ENCODE peak calls at places on chromosomes 7 and 10, in six cellular contexts. One of them, this sample, is unnamed.

GRCh38 chr7:117871778-117872538 is 1.3 kb downstream of the CTTNBP2 start:
- DNase-seq in K562: no peak
- DNase-seq in tibial nerve: no peak
- DNase-seq in stomach: no peak
- DNase-seq in HCT116: no peak
- DNase-seq in IMR-90: no peak
- DNase-seq in this sample: no peak

GRCh38 chr7:41046221-41046761 is 656.6 kb downstream of the INHBA start:
- DNase-seq in K562: no peak
- DNase-seq in tibial nerve: no peak
- DNase-seq in stomach: no peak
- DNase-seq in HCT116: no peak
- DNase-seq in IMR-90: peak; percentile 81
- DNase-seq in this sample: peak; percentile 91

GRCh38 chr7:155449008-155449879 is 8.7 kb upstream of the EN2 start:
- DNase-seq in K562: no peak
- DNase-seq in tibial nerve: no peak
- DNase-seq in stomach: no peak
- DNase-seq in HCT116: no peak
- DNase-seq in IMR-90: no peak
- DNase-seq in this sample: no peak

GRCh38 chr10:133260895-133261725 is 15.6 kb downstream of the ADAM8 start:
- DNase-seq in K562: peak; percentile 61
- DNase-seq in tibial nerve: no peak
- DNase-seq in stomach: peak; percentile 57
- DNase-seq in HCT116: no peak
- DNase-seq in IMR-90: no peak
- DNase-seq in this sample: no peak

GRCh38 chr10:4344544-4344994 is 481.4 kb upstream of the AKR1E2 start:
- DNase-seq in K562: no peak
- DNase-seq in tibial nerve: peak; percentile 29
- DNase-seq in stomach: no peak
- DNase-seq in HCT116: peak; percentile 89
- DNase-seq in IMR-90: peak; percentile 100
- DNase-seq in this sample: no peak

GRCh38 chr7:94335586-94335985 is 59.1 kb upstream of the COL1A2 start:
- DNase-seq in K562: no peak
- DNase-seq in tibial nerve: no peak
- DNase-seq in stomach: no peak
- DNase-seq in HCT116: no peak
- DNase-seq in IMR-90: peak; percentile 37
- DNase-seq in this sample: no peak

GRCh38 chr7:8176370-8177081 is 85.4 kb downstream of the ICA1 start:
- DNase-seq in K562: no peak
- DNase-seq in tibial nerve: no peak
- DNase-seq in stomach: no peak
- DNase-seq in HCT116: no peak
- DNase-seq in IMR-90: no peak
- DNase-seq in this sample: no peak

GRCh38 chr7:40747856-40748255 is 613.1 kb downstream of the SUGCT start:
- DNase-seq in K562: no peak
- DNase-seq in tibial nerve: no peak
- DNase-seq in stomach: no peak
- DNase-seq in HCT116: no peak
- DNase-seq in IMR-90: peak; percentile 32
- DNase-seq in this sample: no peak

GRCh38 chr7:11228515-11228914 is 254.8 kb downstream of the PHF14 start:
- DNase-seq in K562: no peak
- DNase-seq in tibial nerve: peak; percentile 91
- DNase-seq in stomach: peak; percentile 79
- DNase-seq in HCT116: no peak
- DNase-seq in IMR-90: no peak
- DNase-seq in this sample: peak; percentile 95

GRCh38 chr10:57959318-57960003 is 308.2 kb downstream of the IPMK start:
- DNase-seq in K562: no peak
- DNase-seq in tibial nerve: no peak
- DNase-seq in stomach: no peak
- DNase-seq in HCT116: no peak
- DNase-seq in IMR-90: no peak
- DNase-seq in this sample: no peak

GRCh38 chr10:129628823-129629222 is 161.8 kb downstream of the MGMT start:
- DNase-seq in K562: no peak
- DNase-seq in tibial nerve: no peak
- DNase-seq in stomach: no peak
- DNase-seq in HCT116: no peak
- DNase-seq in IMR-90: no peak
- DNase-seq in this sample: no peak

GRCh38 chr7:51764981-51765380 is 448.4 kb upstream of the COBL start:
- DNase-seq in K562: no peak
- DNase-seq in tibial nerve: no peak
- DNase-seq in stomach: no peak
- DNase-seq in HCT116: no peak
- DNase-seq in IMR-90: no peak
- DNase-seq in this sample: no peak

GRCh38 chr7:17773289-17773626 is 167.0 kb downstream of the SNX13 start:
- DNase-seq in K562: no peak
- DNase-seq in tibial nerve: no peak
- DNase-seq in stomach: no peak
- DNase-seq in HCT116: no peak
- DNase-seq in IMR-90: peak; percentile 93
- DNase-seq in this sample: no peak

DNA sequence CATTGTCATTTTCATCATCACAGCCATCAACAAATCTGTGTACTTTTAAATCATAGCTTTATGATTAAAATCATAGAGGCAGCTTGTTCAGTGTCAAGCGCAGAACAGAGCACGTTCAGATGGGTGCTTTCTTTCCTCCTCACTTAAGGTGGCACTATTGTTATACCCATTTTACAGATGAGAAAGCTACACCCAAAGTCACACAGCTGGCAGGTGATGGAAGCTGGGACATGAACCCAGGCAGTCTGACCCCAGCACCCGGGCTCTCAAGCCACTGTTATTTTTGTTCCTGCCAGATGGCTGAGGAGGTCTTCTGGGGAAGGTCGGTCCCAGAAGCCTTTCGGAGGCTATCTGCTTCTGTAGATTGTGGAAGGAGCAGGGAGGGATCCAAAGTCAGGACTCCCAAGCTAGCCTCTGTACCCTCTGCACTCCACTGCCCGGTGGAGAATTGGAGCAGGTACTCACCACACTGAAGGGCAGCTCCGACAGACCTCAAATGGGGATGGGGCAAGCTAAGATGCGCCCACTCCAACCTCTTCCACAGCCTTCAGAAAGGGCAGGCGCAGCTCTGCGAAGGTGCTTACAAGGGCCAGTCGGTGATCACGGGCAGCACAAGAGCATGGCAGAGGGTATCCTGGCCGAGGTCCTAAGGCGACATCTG is 610 bp downstream of the AVPI1 start:
- DNase-seq in K562: no peak
- DNase-seq in tibial nerve: no peak
- DNase-seq in stomach: no peak
- DNase-seq in HCT116: no peak
- DNase-seq in IMR-90: no peak
- DNase-seq in this sample: no peak
- H3K4me1 ChIP-seq in K562: peaks cover 41% of the 10 kb centered on the region
- H3K4me1 ChIP-seq in tibial nerve: no peaks in the 10 kb centered on the region
- H3K4me1 ChIP-seq in stomach: peaks cover 76% of the 10 kb centered on the region
- H3K4me1 ChIP-seq in HCT116: peaks cover 66% of the 10 kb centered on the region
- H3K4me1 ChIP-seq in IMR-90: peaks cover 28% of the 10 kb centered on the region
- H3K4me1 ChIP-seq in this sample: peaks cover 74% of the 10 kb centered on the region

DNA sequence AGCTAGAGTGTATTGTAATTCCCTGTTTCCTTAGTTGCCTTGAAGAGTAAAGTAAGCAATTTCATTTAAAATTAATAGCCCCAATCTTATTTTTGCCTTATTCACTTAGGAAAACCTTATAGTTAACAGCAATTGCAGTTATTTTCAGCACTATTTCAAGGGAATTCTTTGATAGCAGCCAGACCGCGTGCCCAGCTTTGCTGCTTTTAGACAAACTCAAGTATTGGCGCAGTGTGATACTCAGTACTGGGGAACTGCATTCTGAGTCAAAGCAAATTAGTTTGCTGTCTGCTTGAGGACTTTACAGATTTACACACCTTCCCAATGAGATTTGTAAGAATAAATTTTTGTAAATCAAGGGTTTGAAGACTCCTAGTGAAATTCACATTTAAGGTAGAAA is 21.2 kb downstream of the PRKG1 start:
- DNase-seq in K562: no peak
- DNase-seq in tibial nerve: no peak
- DNase-seq in stomach: no peak
- DNase-seq in HCT116: no peak
- DNase-seq in IMR-90: no peak
- DNase-seq in this sample: no peak
- TF ChIP-seq POLR2A in K562: no peak
- TF ChIP-seq POLR2A in tibial nerve: no peak
- TF ChIP-seq POLR2A in stomach: no peak
- TF ChIP-seq POLR2A in HCT116: no peak
- TF ChIP-seq POLR2A in IMR-90: no peak
- TF ChIP-seq POLR2A in this sample: no peak

DNA sequence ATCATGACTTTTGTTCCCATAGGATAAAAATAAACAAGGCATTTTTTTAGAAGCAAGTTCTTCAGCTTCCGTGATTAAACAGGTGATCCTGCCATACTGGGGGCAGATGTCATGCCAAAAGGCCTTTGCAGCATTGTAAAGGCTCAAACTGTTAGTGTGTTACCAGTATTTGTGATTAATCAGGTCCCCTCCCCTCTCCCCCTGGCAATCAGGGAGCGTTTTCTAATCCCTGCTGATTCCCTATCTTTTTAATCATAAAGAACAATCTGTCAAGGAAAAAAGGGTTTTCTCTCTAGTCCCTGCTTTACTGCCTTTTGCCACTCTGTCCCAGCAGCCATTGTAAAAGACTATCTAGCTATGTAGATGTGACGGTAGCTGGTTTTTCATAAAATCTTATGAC is 211.1 kb downstream of the RNLS start:
- DNase-seq in K562: no peak
- DNase-seq in tibial nerve: no peak
- DNase-seq in stomach: no peak
- DNase-seq in HCT116: no peak
- DNase-seq in IMR-90: no peak
- DNase-seq in this sample: no peak
- H3K4me1 ChIP-seq in K562: no peaks in the 10 kb centered on the region
- H3K4me1 ChIP-seq in tibial nerve: no peaks in the 10 kb centered on the region
- H3K4me1 ChIP-seq in stomach: no peaks in the 10 kb centered on the region
- H3K4me1 ChIP-seq in HCT116: no peaks in the 10 kb centered on the region
- H3K4me1 ChIP-seq in IMR-90: no peaks in the 10 kb centered on the region
- H3K4me1 ChIP-seq in this sample: no peaks in the 10 kb centered on the region

DNA sequence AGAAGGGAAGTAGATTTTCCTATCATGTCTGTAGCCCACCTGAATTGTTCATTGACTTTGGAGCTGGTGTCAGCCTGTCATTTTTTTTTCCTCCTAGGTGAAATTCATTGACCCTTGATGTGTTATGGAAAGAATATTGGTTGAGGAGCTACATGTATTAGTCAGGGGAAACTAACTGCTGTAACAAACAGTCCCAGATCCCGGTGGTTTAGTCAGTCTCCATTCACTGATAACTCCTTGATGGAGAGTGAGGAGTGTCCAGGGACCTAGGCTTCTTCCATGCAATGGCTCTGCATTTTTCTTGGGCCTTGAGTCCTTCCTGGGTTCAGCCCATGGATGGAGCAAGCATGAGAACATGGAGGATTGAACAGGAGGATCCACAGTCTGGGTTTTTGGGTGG is 643.2 kb downstream of the LRMDA start:
- DNase-seq in K562: no peak
- DNase-seq in tibial nerve: no peak
- DNase-seq in stomach: no peak
- DNase-seq in HCT116: no peak
- DNase-seq in IMR-90: no peak
- DNase-seq in this sample: no peak
- TF ChIP-seq POLR2A in K562: no peak
- TF ChIP-seq POLR2A in tibial nerve: no peak
- TF ChIP-seq POLR2A in stomach: no peak
- TF ChIP-seq POLR2A in HCT116: no peak
- TF ChIP-seq POLR2A in IMR-90: no peak
- TF ChIP-seq POLR2A in this sample: no peak

DNA sequence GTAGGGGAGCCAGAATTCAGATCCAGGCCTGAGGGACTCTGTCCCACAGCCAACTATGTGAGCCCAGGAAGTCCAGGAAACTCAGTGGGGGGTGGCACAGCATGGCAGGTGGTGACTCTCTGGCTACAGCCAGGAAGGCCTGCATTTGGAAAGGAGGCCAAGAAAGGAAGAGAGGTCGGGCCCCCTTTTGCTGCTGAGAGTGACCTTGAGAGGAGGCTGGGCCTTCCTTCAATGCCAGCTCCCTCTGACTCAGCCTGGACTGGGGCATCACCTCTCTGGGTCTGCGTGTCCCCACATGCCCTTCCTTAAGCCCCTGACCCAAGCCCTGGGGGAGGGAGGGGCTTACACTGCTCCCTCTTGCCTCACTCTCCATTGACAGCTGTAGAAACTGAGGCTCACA is 6.4 kb upstream of the MYL10 start:
- DNase-seq in K562: no peak
- DNase-seq in tibial nerve: no peak
- DNase-seq in stomach: no peak
- DNase-seq in HCT116: no peak
- DNase-seq in IMR-90: no peak
- DNase-seq in this sample: no peak
- H3K4me1 ChIP-seq in K562: no peaks in the 10 kb centered on the region
- H3K4me1 ChIP-seq in tibial nerve: no peaks in the 10 kb centered on the region
- H3K4me1 ChIP-seq in stomach: peaks cover 8% of the 10 kb centered on the region
- H3K4me1 ChIP-seq in HCT116: peaks cover 3% of the 10 kb centered on the region
- H3K4me1 ChIP-seq in IMR-90: no peaks in the 10 kb centered on the region
- H3K4me1 ChIP-seq in this sample: no peaks in the 10 kb centered on the region

GRCh38 chr10:62738916-62739315 is 65.6 kb upstream of the ADO start:
- DNase-seq in K562: no peak
- DNase-seq in tibial nerve: no peak
- DNase-seq in stomach: no peak
- DNase-seq in HCT116: no peak
- DNase-seq in IMR-90: peak; percentile 79
- DNase-seq in this sample: no peak
- TF ChIP-seq POLR2A in K562: no peak
- TF ChIP-seq POLR2A in tibial nerve: no peak
- TF ChIP-seq POLR2A in stomach: no peak
- TF ChIP-seq POLR2A in HCT116: no peak
- TF ChIP-seq POLR2A in IMR-90: no peak
- TF ChIP-seq POLR2A in this sample: no peak